ENCODE peak calls at places on chromosomes 1 and 21, in four cellular contexts. L is NCI-H1105, N is ACHN, O is fibroblast of pulmonary artery. D is an unnamed sample.

GRCh38 chr1:247906504-247907047 is 11.2 kb downstream of the OR2W3 start:
- DNase-seq in L (no peak), N (peak; percentile 42), O (peak; percentile 23), D (peak; percentile 69)

GRCh38 chr21:33752260-33752659 is 110.0 kb downstream of the ITSN1 start:
- DNase-seq in O (no peak), N (no peak), L (no peak), D (no peak)

GRCh38 chr21:45590726-45591618 is 48.7 kb upstream of the SLC19A1 start:
- DNase-seq in L (no peak), O (peak; percentile 16), N (no peak), D (no peak)

GRCh38 chr1:171434717-171435346 is 50.5 kb upstream of the PRRC2C start:
- DNase-seq in O (peak; percentile 90), L (no peak), N (peak; percentile 79), D (peak; percentile 90)

GRCh38 chr21:27561116-27561515 is 594.2 kb upstream of the ADAMTS5 start:
- DNase-seq in L (no peak), O (no peak), N (no peak), D (no peak)

GRCh38 chr1:50147451-50147850 is 38.7 kb downstream of the ELAVL4 start:
- DNase-seq in O (no peak), N (no peak), L (no peak), D (no peak)

GRCh38 chr1:38730511-38731397 is 128.8 kb downstream of the RRAGC start:
- DNase-seq in N (no peak), O (peak; percentile 36), L (no peak), D (no peak)

GRCh38 chr21:34579411-34579810 is 35.5 kb downstream of the RCAN1 start:
- DNase-seq in L (no peak), N (no peak), O (peak; percentile 27), D (peak; percentile 46)

GRCh38 chr21:44263221-44263671 is 1.5 kb upstream of the DNMT3L start:
- DNase-seq in O (no peak), N (no peak), L (no peak), D (no peak)

GRCh38 chr1:187283984-187284383 is 455.2 kb downstream of the PLA2G4A start:
- DNase-seq in L (no peak), O (no peak), N (no peak), D (no peak)

GRCh38 chr1:227887697-227888403 is 59.9 kb downstream of the WNT9A start:
- DNase-seq in O (peak; percentile 17), L (no peak), N (no peak), D (peak; percentile 21)

GRCh38 chr1:18463984-18464664 is 16.6 kb upstream of the KLHDC7A start:
- DNase-seq in L (no peak), O (no peak), N (no peak), D (no peak)

GRCh38 chr1:228306275-228307217 is 98.7 kb downstream of the OBSCN start:
- DNase-seq in O (no peak), N (no peak), L (no peak), D (no peak)

GRCh38 chr1:160171352-160171751 is 19.0 kb upstream of the CASQ1 start:
- DNase-seq in O (no peak), L (no peak), N (peak; percentile 10), D (peak; percentile 18)

GRCh38 chr1:228081578-228082259 is 789 bp upstream of the ARF1 start:
- DNase-seq in L (no peak), O (no peak), N (peak; percentile 23), D (no peak)

GRCh38 chr1:32413507-32414185 is 19.4 kb upstream of the BSDC1 start:
- DNase-seq in N (peak; percentile 45), O (peak; percentile 82), L (peak; percentile 31), D (peak; percentile 27)

GRCh38 chr1:67897270-67897949 is 64.1 kb upstream of the GNG12 start:
- DNase-seq in N (no peak), O (peak; percentile 47), L (no peak), D (peak; percentile 69)

GRCh38 chr1:40307186-40307585 is 9.9 kb downstream of the COL9A2 start:
- DNase-seq in O (no peak), L (no peak), N (no peak), D (no peak)

GRCh38 chr1:9322845-9323244 is 30.2 kb downstream of the SPSB1 start:
- DNase-seq in N (no peak), O (no peak), L (no peak), D (no peak)

GRCh38 chr1:163692266-163692665 is 370.5 kb downstream of the NUF2 start:
- DNase-seq in O (no peak), N (no peak), L (no peak), D (no peak)

GRCh38 chr1:25103180-25103790 is 129.0 kb downstream of the SYF2 start:
- DNase-seq in O (no peak), L (no peak), N (no peak), D (no peak)

GRCh38 chr1:224266105-224266935 is 63.7 kb downstream of the NVL start:
- DNase-seq in O (no peak), N (no peak), L (no peak), D (no peak)

GRCh38 chr1:93014156-93014555 is 52.9 kb upstream of the DIPK1A start:
- DNase-seq in L (no peak), O (no peak), N (no peak), D (no peak)

GRCh38 chr1:59766463-59766862 is 48.3 kb upstream of the HOOK1 start:
- DNase-seq in O (no peak), N (no peak), L (no peak), D (no peak)

GRCh38 chr21:38380391-38381137 is 117.7 kb downstream of the ERG start:
- DNase-seq in L (no peak), O (peak; percentile 52), N (peak; percentile 5), D (peak; percentile 13)

GRCh38 chr1:235331391-235331790 is 3.0 kb downstream of the GGPS1 start:
- DNase-seq in N (no peak), O (no peak), L (no peak), D (no peak)

GRCh38 chr21:32772281-32773047 is 909 bp upstream of the PAXBP1 start:
- DNase-seq in L (peak; percentile 13), O (peak; percentile 26), N (peak; percentile 26), D (no peak)

GRCh38 chr1:204867203-204867602 is 3.5 kb upstream of the NFASC start:
- DNase-seq in L (no peak), N (no peak), O (no peak), D (no peak)

GRCh38 chr1:17162941-17163340 is 42.0 kb upstream of the PADI1 start:
- DNase-seq in O (no peak), N (no peak), L (no peak), D (no peak)

GRCh38 chr1:243253211-243253926 is 1.7 kb downstream of the CEP170 start:
- DNase-seq in N (peak; percentile 57), O (no peak), L (no peak), D (no peak)

GRCh38 chr1:1093610-1093943 is 19.5 kb upstream of the RNF223 start:
- DNase-seq in L (no peak), N (no peak), O (no peak), D (no peak)

GRCh38 chr1:171441278-171441677 is 44.1 kb upstream of the PRRC2C start:
- DNase-seq in O (peak; percentile 69), N (no peak), L (no peak), D (peak; percentile 64)

GRCh38 chr21:27275294-27275927 is 308.5 kb upstream of the ADAMTS5 start:
- DNase-seq in O (peak; percentile 80), N (peak; percentile 45), L (no peak), D (peak; percentile 82)

D was measured in astrocyte of the spinal cord.